ENCODE peak calls at places on chromosomes 12 and 14, in seven cellular contexts. A is activated T-cell treated with anti-CD3 and anti-CD28 coated beads, Interleukin-2, amount 50 U/mL, for 48 hours; L is A673; V is midbrain; Y is NCI-H2081; S is endothelial cell of umbilical vein; E is fibroblast of the aortic adventitia. G is an unnamed sample.

GRCh38 chr12:93002278-93003054 is 73.4 kb upstream of the EEA1 start:
- DNase-seq in V (no peak), A (no peak), E (peak; percentile 99), L (no peak), Y (no peak), S (peak; percentile 99), G (no peak)

GRCh38 chr12:39176376-39176775 is 266.5 kb downstream of the KIF21A start:
- DNase-seq in S (no peak), A (no peak), Y (no peak), L (no peak), E (no peak), V (no peak), G (no peak)

GRCh38 chr14:33773205-33774030 is 177.5 kb downstream of the EGLN3 start:
- DNase-seq in A (no peak), V (no peak), S (no peak), Y (no peak), E (no peak), L (no peak), G (no peak)

GRCh38 chr14:98408713-98409112 is 863.3 kb downstream of the BCL11B start:
- DNase-seq in V (no peak), A (peak; percentile 32), S (no peak), E (no peak), Y (no peak), L (no peak), G (no peak)

GRCh38 chr14:100816950-100817901 is 8.7 kb upstream of the MEG3 start:
- DNase-seq in Y (no peak), S (no peak), L (no peak), V (no peak), A (no peak), E (no peak), G (no peak)

GRCh38 chr14:61570961-61571299 is 124.4 kb upstream of the HIF1A start:
- DNase-seq in A (no peak), S (no peak), Y (no peak), V (no peak), E (no peak), L (no peak), G (no peak)

GRCh38 chr12:109597414-109597794 is 23.8 kb downstream of the MVK start:
- DNase-seq in V (no peak), L (no peak), A (no peak), Y (no peak), E (no peak), S (no peak), G (no peak)

GRCh38 chr14:55609681-55610080 is 29.7 kb downstream of the KTN1 start:
- DNase-seq in Y (no peak), L (peak; percentile 25), E (peak; percentile 82), V (no peak), S (peak; percentile 49), A (no peak), G (no peak)

GRCh38 chr12:81644503-81644902 is 114.6 kb downstream of the PPFIA2 start:
- DNase-seq in E (peak; percentile 63), S (peak; percentile 41), L (peak; percentile 65), V (peak; percentile 71), A (no peak), Y (peak; percentile 44), G (no peak)

GRCh38 chr12:100857971-100858370 is 63.4 kb downstream of the ANO4 start:
- DNase-seq in L (no peak), A (no peak), V (no peak), S (no peak), Y (no peak), E (no peak), G (no peak)

GRCh38 chr14:33404054-33404453 is 465.4 kb downstream of the NPAS3 start:
- DNase-seq in V (no peak), Y (no peak), S (peak; percentile 15), E (peak; percentile 82), A (no peak), L (peak; percentile 45), G (no peak)

GRCh38 chr14:105475916-105476845 is 1.6 kb downstream of the CRIP2 start:
- DNase-seq in S (peak; percentile 81), A (no peak), Y (peak; percentile 59), E (peak; percentile 50), L (peak; percentile 71), V (peak; percentile 89), G (no peak)

GRCh38 chr14:49206832-49207231 is 379.3 kb downstream of the RPS29 start:
- DNase-seq in V (no peak), Y (no peak), S (no peak), L (no peak), E (no peak), A (no peak), G (no peak)

GRCh38 chr12:27190761-27191160 is 53.3 kb upstream of the STK38L start:
- DNase-seq in E (peak; percentile 91), Y (no peak), A (no peak), L (no peak), S (peak; percentile 29), V (no peak), G (no peak)

GRCh38 chr14:74763803-74764531 is 851 bp downstream of the YLPM1 start:
- DNase-seq in E (peak; percentile 13), A (peak; percentile 37), L (no peak), S (peak; percentile 35), V (no peak), Y (no peak), G (no peak)

GRCh38 chr14:38931969-38932652 is 170.9 kb downstream of the SEC23A start:
- DNase-seq in S (no peak), L (no peak), Y (no peak), E (no peak), V (no peak), A (no peak), G (no peak)

GRCh38 chr12:79939728-79940306 is 4.9 kb upstream of the PPP1R12A start:
- DNase-seq in E (no peak), L (no peak), V (no peak), Y (no peak), S (no peak), A (no peak), G (no peak)

GRCh38 chr12:24393105-24393504 is 443.6 kb upstream of the SOX5 start:
- DNase-seq in V (no peak), L (no peak), Y (no peak), S (no peak), A (no peak), E (no peak), G (no peak)

GRCh38 chr14:54207991-54208520 is 188.8 kb upstream of the CDKN3 start:
- DNase-seq in Y (no peak), S (peak; percentile 56), L (no peak), V (no peak), E (no peak), A (no peak), G (no peak)

GRCh38 chr12:109879332-109880048 is 851 bp downstream of the GLTP start:
- DNase-seq in V (peak; percentile 45), L (no peak), Y (no peak), A (no peak), E (peak; percentile 26), S (peak; percentile 33), G (no peak)

GRCh38 chr14:105430535-105430934 is 10.9 kb downstream of the MTA1 start:
- DNase-seq in S (peak; percentile 90), V (no peak), E (peak; percentile 71), A (no peak), Y (no peak), L (peak; percentile 61), G (no peak)

GRCh38 chr12:42732908-42733411 is 143.4 kb upstream of the PRICKLE1 start:
- DNase-seq in A (no peak), L (no peak), Y (no peak), V (no peak), S (no peak), E (no peak), G (no peak)

GRCh38 chr12:8461426-8461825 is 5.7 kb downstream of the CLEC6A start:
- DNase-seq in A (no peak), V (no peak), L (no peak), Y (no peak), E (no peak), S (no peak), G (no peak)

GRCh38 chr12:3132636-3133409 is 55.6 kb downstream of the TSPAN9 start:
- DNase-seq in E (peak; percentile 47), S (peak; percentile 51), Y (no peak), V (no peak), L (no peak), A (no peak), G (no peak)

GRCh38 chr14:54503476-54503875 is 6.2 kb upstream of the CGRRF1 start:
- DNase-seq in V (no peak), L (peak; percentile 66), E (peak; percentile 40), A (no peak), S (peak; percentile 37), Y (no peak), G (no peak)

GRCh38 chr14:87810711-87811110 is 182.3 kb downstream of the GALC start:
- DNase-seq in E (no peak), A (no peak), V (no peak), L (no peak), Y (no peak), S (no peak), G (no peak)

GRCh38 chr12:29738416-29738815 is 45.3 kb downstream of the TMTC1 start:
- DNase-seq in E (peak; percentile 26), S (no peak), L (no peak), V (no peak), A (no peak), Y (no peak), G (no peak)

GRCh38 chr14:37590096-37590809 is 4.8 kb downstream of the FOXA1 start:
- DNase-seq in E (no peak), Y (peak; percentile 28), L (no peak), S (no peak), V (no peak), A (no peak), G (no peak)

GRCh38 chr12:123106640-123107359 is 44.1 kb downstream of the PITPNM2 start:
- DNase-seq in V (no peak), E (no peak), L (peak; percentile 64), Y (no peak), A (peak; percentile 73), S (peak; percentile 5), G (peak; percentile 13)

GRCh38 chr12:74415633-74416032 is 122.0 kb upstream of the ATXN7L3B start:
- DNase-seq in Y (peak; percentile 21), V (no peak), E (peak; percentile 22), S (peak; percentile 19), A (no peak), L (peak; percentile 60), G (no peak)

GRCh38 chr12:646303-647038 is 16.8 kb downstream of the NINJ2 start:
- DNase-seq in Y (no peak), E (peak; percentile 81), S (peak; percentile 90), A (no peak), L (no peak), V (no peak), G (no peak)

GRCh38 chr12:55009171-55009570 is 10.6 kb upstream of the NEUROD4 start:
- DNase-seq in S (no peak), V (no peak), A (no peak), E (no peak), Y (no peak), L (no peak), G (no peak)

GRCh38 chr14:40386433-40386832 is 954.2 kb upstream of the FBXO33 start:
- DNase-seq in E (no peak), A (no peak), L (no peak), Y (no peak), S (no peak), V (no peak), G (no peak)

GRCh38 chr14:55938249-55938791 is 179.9 kb upstream of the PELI2 start:
- DNase-seq in Y (no peak), S (peak; percentile 24), V (peak; percentile 73), E (no peak), A (no peak), L (no peak), G (no peak)

G was measured in activated T-helper 9 cell treated with anti-CD3 and anti-CD28 coated beads, Interleukin-2, amount 50 U/mL, for 16 hours.